ENCODE peak calls at places on chromosomes 2 and 18, in four cellular contexts. R is sigmoid colon, T is thyroid gland, U is heart left ventricle. O is an unnamed sample.

GRCh38 chr2:159880729-159881128 is 82.7 kb upstream of the CD302 start:
- DNase-seq in T (no peak), U (no peak), R (no peak), O (no peak)

GRCh38 chr2:188189356-188189755 is 102.3 kb upstream of the GULP1 start:
- DNase-seq in T (no peak), R (no peak), U (no peak), O (no peak)

GRCh38 chr18:607930-608329 is 11.1 kb downstream of the CLUL1 start:
- DNase-seq in R (no peak), U (no peak), T (no peak), O (no peak)

GRCh38 chr2:221961561-221961960 is 337.2 kb downstream of the PAX3 start:
- DNase-seq in R (no peak), U (no peak), T (no peak), O (no peak)

GRCh38 chr2:51322612-51323011 is 290.7 kb upstream of the NRXN1 start:
- DNase-seq in U (no peak), T (no peak), R (no peak), O (no peak)

GRCh38 chr2:131104487-131105155 is 515 bp upstream of the PLEKHB2 start:
- DNase-seq in T (peak), R (peak), U (peak), O (peak)

GRCh38 chr2:124883595-124883994 is 858.5 kb downstream of the CNTNAP5 start:
- DNase-seq in R (no peak), T (no peak), U (no peak), O (no peak)

GRCh38 chr2:68737717-68738116 is 3.1 kb downstream of the ARHGAP25 start:
- DNase-seq in U (no peak), T (no peak), R (no peak), O (no peak)

GRCh38 chr18:79353238-79353637 is 42.5 kb upstream of the NFATC1 start:
- DNase-seq in T (no peak), U (no peak), R (no peak), O (no peak)

GRCh38 chr2:208207769-208208168 is 17.9 kb upstream of the C2orf80 start:
- DNase-seq in U (no peak), T (no peak), R (no peak), O (no peak)

GRCh38 chr2:42214669-42215068 is 45.5 kb downstream of the EML4 start:
- DNase-seq in U (no peak), R (no peak), T (no peak), O (no peak)

GRCh38 chr2:42210203-42210602 is 41.0 kb downstream of the EML4 start:
- DNase-seq in U (no peak), T (no peak), R (no peak), O (no peak)

GRCh38 chr2:42216712-42217111 is 47.6 kb downstream of the EML4 start:
- DNase-seq in U (no peak), R (no peak), T (no peak), O (no peak)

GRCh38 chr2:42207826-42208225 is 38.7 kb downstream of the EML4 start:
- DNase-seq in T (no peak), R (no peak), U (no peak), O (no peak)

DNA sequence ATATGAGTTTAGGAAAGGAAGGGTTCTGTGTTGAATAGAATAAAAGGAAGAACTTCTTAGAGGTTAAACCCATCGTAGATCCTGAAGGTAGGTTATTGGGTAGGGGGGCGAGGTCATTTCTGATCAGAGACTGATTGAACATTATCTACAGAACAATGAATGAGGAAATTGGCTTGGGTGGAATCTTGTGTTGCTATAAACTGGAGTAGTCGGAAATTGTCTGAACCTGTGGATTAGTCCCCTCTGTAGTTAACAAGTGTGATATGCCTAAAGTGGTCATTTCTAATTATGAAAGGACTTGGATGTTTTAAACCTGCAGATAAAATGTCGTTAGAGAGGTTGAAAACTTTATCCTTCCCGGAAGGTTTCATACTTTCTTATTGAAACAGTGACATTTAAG is 42.1 kb downstream of the EML4 start:
- DNase-seq in R (no peak), T (no peak), U (no peak), O (no peak)
- H3K4me3 ChIP-seq in R (no peak), T (no peak), U (no peak), O (no peak)

DNA sequence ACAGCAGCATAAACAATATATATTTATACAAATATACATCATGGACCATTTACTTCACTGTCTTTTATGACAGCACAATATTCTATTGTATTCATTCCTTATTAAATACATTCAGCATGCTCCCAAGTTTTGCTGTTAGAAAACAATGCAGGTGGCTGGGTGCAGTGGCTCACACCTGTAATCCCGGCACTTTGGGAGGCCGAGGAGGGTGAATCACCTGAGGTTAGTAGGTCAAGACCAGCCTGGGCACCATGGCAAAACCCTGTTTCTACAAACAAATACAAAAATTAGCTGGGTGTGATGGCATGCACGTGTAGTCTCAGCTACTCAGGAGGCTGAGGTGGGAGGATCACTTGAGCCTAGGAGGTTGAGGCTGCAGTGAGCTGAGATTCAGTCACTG is 39.0 kb downstream of the NPC1 start:
- DNase-seq in T (no peak), R (no peak), U (no peak), O (no peak)
- H3K27ac ChIP-seq in T (no peak), R (no peak), U (no peak), O (no peak)

GRCh38 chr2:74502720-74503505 is 3.5 kb upstream of the LBX2 start:
- DNase-seq in T (peak), R (peak), U (peak), O (peak)
- TF ChIP-seq CTCF in T (no peak), R (no peak), U (peak), O (no peak)

GRCh38 chr18:43248610-43249249 is 28.6 kb downstream of the SYT4 start:
- DNase-seq in R (no peak), U (no peak), T (no peak), O (no peak)

DNA sequence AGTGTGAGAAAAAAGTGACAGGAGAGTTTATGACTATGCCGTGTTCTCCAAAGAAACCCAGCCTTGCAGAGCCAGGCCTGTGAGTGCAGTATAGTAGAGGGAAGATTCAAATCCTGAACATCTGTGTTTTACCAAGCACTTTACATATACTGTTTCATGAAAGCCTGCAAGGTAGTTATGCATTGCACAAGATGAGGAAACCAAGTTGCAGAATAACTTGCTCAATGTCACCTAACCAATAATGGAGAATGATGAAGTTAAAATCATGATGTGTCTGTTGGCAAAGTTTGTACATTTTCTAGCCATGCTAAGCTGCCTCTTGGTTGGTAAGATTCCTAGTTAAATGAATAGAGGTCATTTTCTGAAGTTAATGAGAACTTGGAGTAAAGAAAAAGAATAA is 29.3 kb downstream of the SYT4 start:
- DNase-seq in T (no peak), U (no peak), R (no peak), O (no peak)
- H3K4me3 ChIP-seq in T (no peak), U (no peak), R (no peak), O (no peak)

GRCh38 chr18:3872651-3873050 is 422.7 kb downstream of the TGIF1 start:
- DNase-seq in T (no peak), U (no peak), R (no peak), O (no peak)
- H3K27ac ChIP-seq in T (no peak), U (no peak), R (no peak), O (no peak)

GRCh38 chr2:27217173-27218121 is at the start of gene CAD:
- DNase-seq in T (peak), U (peak), R (peak), O (peak)
- TF ChIP-seq CTCF in T (peak), U (peak), R (peak), O (peak)

GRCh38 chr2:168247341-168248305 is at the start of gene STK39:
- DNase-seq in U (peak), T (peak), R (peak), O (peak)
- H3K4me3 ChIP-seq in U (peak), T (peak), R (peak), O (peak)

DNA sequence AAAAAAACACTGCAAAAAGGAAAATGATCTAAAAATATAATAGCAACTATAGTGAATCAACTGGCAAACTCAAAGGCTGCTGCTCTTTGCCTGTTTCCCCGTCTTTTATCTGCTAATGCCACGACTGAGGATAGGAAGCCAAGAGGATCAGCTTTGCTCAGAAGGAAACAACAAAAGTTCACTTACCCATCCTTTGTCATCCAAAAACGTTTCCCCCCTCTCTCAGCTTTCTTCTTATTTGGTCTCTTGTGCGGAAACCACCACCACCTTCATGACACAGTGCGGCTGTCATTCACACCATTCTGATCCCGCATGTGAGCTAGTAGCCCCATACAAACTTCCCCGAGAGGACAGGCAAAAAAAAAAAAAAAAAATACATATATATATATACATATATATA is 694 bp downstream of the LRRTM4 start:
- DNase-seq in R (no peak), U (no peak), T (no peak), O (no peak)
- H3K27ac ChIP-seq in R (no peak), U (no peak), T (no peak), O (no peak)

GRCh38 chr2:119475225-119475856 is 43.7 kb downstream of the TMEM37 start:
- DNase-seq in T (no peak), R (peak), U (peak), O (no peak)
- TF ChIP-seq CTCF in T (no peak), R (no peak), U (peak), O (no peak)

O was measured in body of pancreas.